ENCODE peak calls at places on chromosomes 4 and X, in eight cellular contexts. E, T, D, N, V, R, K and G are unnamed samples.
A peak's percentile ranks its signal among the peaks of the same experiment; 100 is the strongest.

GRCh38 chr4:92066485-92066884 is 237.3 kb upstream of the GRID2 start:
- DNase-seq in E (no peak), T (no peak), D (no peak), N (no peak), V (no peak), R (no peak), K (no peak), G (no peak)

GRCh38 chr4:7108046-7108625 is 40.3 kb upstream of the GRPEL1 start:
- DNase-seq in E (no peak), T (no peak), D (no peak), N (no peak), V (no peak), R (no peak), K (no peak), G (no peak)

GRCh38 chr4:155271557-155271956 is 63.1 kb downstream of the NPY2R start:
- DNase-seq in E (no peak), T (no peak), D (no peak), N (no peak), V (no peak), R (no peak), K (peak; percentile 13), G (no peak)

GRCh38 chr4:95317124-95317820 is 231.5 kb downstream of the UNC5C start:
- DNase-seq in E (no peak), T (no peak), D (no peak), N (no peak), V (no peak), R (no peak), K (no peak), G (no peak)

GRCh38 chr4:8035371-8035780 is 95.7 kb upstream of the AFAP1 start:
- DNase-seq in E (no peak), T (no peak), D (no peak), N (no peak), V (no peak), R (no peak), K (peak; percentile 40), G (peak; percentile 16)

GRCh38 chr4:146235654-146236570 is 21.6 kb downstream of the REELD1 start:
- DNase-seq in E (no peak), T (no peak), D (no peak), N (no peak), V (no peak), R (no peak), K (no peak), G (no peak)

GRCh38 chrX:86148024-86148511 is at the start of gene DACH2:
- DNase-seq in E (peak; percentile 76), T (peak; percentile 77), D (peak; percentile 19), N (peak; percentile 78), V (peak; percentile 11), R (no peak), K (peak; percentile 57), G (peak; percentile 41)

GRCh38 chr4:105966046-105966445 is 70.8 kb downstream of the NPNT start:
- DNase-seq in E (no peak), T (no peak), D (no peak), N (no peak), V (no peak), R (peak; percentile 76), K (peak; percentile 63), G (no peak)

GRCh38 chr4:140963883-140964282 is 169.4 kb downstream of the RNF150 start:
- DNase-seq in E (no peak), T (no peak), D (no peak), N (no peak), V (no peak), R (no peak), K (no peak), G (no peak)

GRCh38 chr4:26823583-26823982 is 37.1 kb upstream of the STIM2 start:
- DNase-seq in E (no peak), T (no peak), D (no peak), N (no peak), V (no peak), R (no peak), K (no peak), G (no peak)

GRCh38 chr4:82217986-82218715 is 155.6 kb downstream of the HNRNPD start:
- DNase-seq in E (no peak), T (no peak), D (no peak), N (no peak), V (no peak), R (no peak), K (peak; percentile 1), G (no peak)

GRCh38 chrX:119695535-119696050 is 2.6 kb upstream of the SEPTIN6 start:
- DNase-seq in E (no peak), T (no peak), D (no peak), N (no peak), V (no peak), R (no peak), K (no peak), G (no peak)

GRCh38 chr4:7197910-7198309 is 5.6 kb downstream of the SORCS2 start:
- DNase-seq in E (no peak), T (no peak), D (no peak), N (peak; percentile 31), V (no peak), R (no peak), K (no peak), G (no peak)

GRCh38 chr4:42345962-42346544 is 51.2 kb upstream of the SHISA3 start:
- DNase-seq in E (no peak), T (no peak), D (no peak), N (no peak), V (no peak), R (no peak), K (no peak), G (no peak)

GRCh38 chrX:97705936-97706335 is 822.2 kb downstream of the RPA4 start:
- DNase-seq in E (no peak), T (no peak), D (no peak), N (no peak), V (no peak), R (no peak), K (no peak), G (no peak)

GRCh38 chrX:16920116-16920515 is 26.3 kb upstream of the REPS2 start:
- DNase-seq in E (no peak), T (no peak), D (no peak), N (no peak), V (no peak), R (no peak), K (peak; percentile 76), G (no peak)

GRCh38 chr4:113811329-113811728 is 49.8 kb upstream of the CAMK2D start:
- DNase-seq in E (no peak), T (no peak), D (no peak), N (no peak), V (no peak), R (no peak), K (peak; percentile 4), G (no peak)

GRCh38 chr4:106565727-106566126 is 197.1 kb upstream of the GIMD1 start:
- DNase-seq in E (no peak), T (no peak), D (no peak), N (no peak), V (no peak), R (no peak), K (no peak), G (no peak)

GRCh38 chr4:66562276-66562806 is 892.1 kb upstream of the EPHA5 start:
- DNase-seq in E (no peak), T (no peak), D (no peak), N (no peak), V (no peak), R (no peak), K (peak; percentile 33), G (no peak)

GRCh38 chr4:6281436-6282144 is 11.9 kb downstream of the WFS1 start:
- DNase-seq in E (no peak), T (peak; percentile 67), D (no peak), N (peak; percentile 89), V (no peak), R (no peak), K (no peak), G (no peak)

GRCh38 chr4:8871417-8872401 is at the start of gene HMX1:
- DNase-seq in E (peak; percentile 60), T (no peak), D (no peak), N (no peak), V (no peak), R (no peak), K (no peak), G (no peak)

GRCh38 chr4:185112104-185112503 is 31.0 kb upstream of the SLC25A4 start:
- DNase-seq in E (peak; percentile 13), T (peak; percentile 59), D (no peak), N (no peak), V (no peak), R (peak; percentile 61), K (peak; percentile 97), G (no peak)

GRCh38 chrX:79080131-79080530 is 64.4 kb upstream of the GPR174 start:
- DNase-seq in E (no peak), T (no peak), D (no peak), N (no peak), V (no peak), R (no peak), K (peak; percentile 28), G (no peak)

GRCh38 chrX:134599173-134599914 is 58.9 kb downstream of the PLAC1 start:
- DNase-seq in E (no peak), T (no peak), D (peak; percentile 39), N (no peak), V (no peak), R (no peak), K (peak; percentile 88), G (peak; percentile 33)

GRCh38 chr4:150874386-150875226 is 140.5 kb downstream of the LRBA start:
- DNase-seq in E (no peak), T (peak; percentile 58), D (no peak), N (no peak), V (no peak), R (no peak), K (peak; percentile 40), G (no peak)

GRCh38 chr4:77240469-77241066 is 83.6 kb downstream of the CCNG2 start:
- DNase-seq in E (peak; percentile 85), T (peak; percentile 54), D (peak; percentile 66), N (no peak), V (peak; percentile 49), R (peak; percentile 34), K (peak; percentile 60), G (peak; percentile 66)

GRCh38 chr4:84632092-84632491 is 49.2 kb downstream of the CDS1 start:
- DNase-seq in E (no peak), T (no peak), D (no peak), N (no peak), V (no peak), R (no peak), K (peak; percentile 93), G (no peak)

GRCh38 chrX:54178100-54178940 is 4.7 kb downstream of the FAM120C start:
- DNase-seq in E (no peak), T (no peak), D (no peak), N (no peak), V (no peak), R (peak; percentile 2), K (peak; percentile 84), G (no peak)

GRCh38 chr4:148850257-148850995 is 408.2 kb upstream of the NR3C2 start:
- DNase-seq in E (no peak), T (no peak), D (no peak), N (no peak), V (no peak), R (no peak), K (peak; percentile 1), G (no peak)

GRCh38 chr4:42787071-42787463 is 105.4 kb upstream of the GRXCR1 start:
- DNase-seq in E (no peak), T (no peak), D (no peak), N (no peak), V (no peak), R (no peak), K (no peak), G (no peak)

GRCh38 chrX:13649823-13650222 is 3.1 kb upstream of the TCEANC start:
- DNase-seq in E (no peak), T (no peak), D (no peak), N (no peak), V (no peak), R (no peak), K (peak; percentile 28), G (no peak)

GRCh38 chr4:181690498-181690897 is 552.7 kb upstream of the TENM3 start:
- DNase-seq in E (no peak), T (no peak), D (no peak), N (no peak), V (no peak), R (no peak), K (no peak), G (no peak)

GRCh38 chr4:71389149-71389840 is 50.5 kb downstream of the SLC4A4 start:
- DNase-seq in E (no peak), T (peak; percentile 24), D (no peak), N (no peak), V (no peak), R (no peak), K (no peak), G (no peak)

GRCh38 chrX:142884853-142885252 is 140.9 kb upstream of the SPANXN4 start:
- DNase-seq in E (no peak), T (no peak), D (no peak), N (no peak), V (no peak), R (no peak), K (no peak), G (no peak)